ENCODE peak calls at places on chromosomes 11 and 22, in ten cellular contexts. Y is neural progenitor cell, M is B cell, U is fibroblast of mammary gland, N is gastrocnemius medialis, L is AG04450, Z is transverse colon, D is GM12864, W is AG10803, A is MCF 10A. B is an unnamed sample.

GRCh38 chr11:11476971-11477645 is 124.1 kb upstream of the CSNK2A3 start:
- DNase-seq in M (no peak), N (peak; percentile 48), Y (no peak), W (no peak), L (no peak), A (peak; percentile 44), D (no peak), Z (no peak), U (no peak), B (no peak)

GRCh38 chr22:44890416-44891292 is 119.2 kb downstream of the PHF21B start:
- DNase-seq in D (no peak), U (no peak), L (no peak), M (no peak), Y (no peak), A (no peak), W (no peak), Z (no peak), N (no peak), B (no peak)

GRCh38 chr11:26806209-26806608 is 84.3 kb upstream of the SLC5A12 start:
- DNase-seq in D (no peak), L (no peak), Z (no peak), M (no peak), N (no peak), Y (no peak), W (peak; percentile 82), A (peak; percentile 5), U (peak; percentile 84), B (no peak)

GRCh38 chr22:31943206-31943975 is 944 bp upstream of the YWHAH start:
- DNase-seq in M (peak; percentile 23), Y (no peak), L (no peak), A (no peak), U (no peak), D (no peak), N (no peak), W (no peak), Z (no peak), B (no peak)

GRCh38 chr11:68430801-68431200 is 29.8 kb upstream of the PPP6R3 start:
- DNase-seq in A (no peak), U (no peak), N (no peak), Z (peak; percentile 73), D (no peak), M (no peak), W (no peak), L (no peak), Y (no peak), B (no peak)

GRCh38 chr11:110818032-110818687 is 105.9 kb upstream of the ARHGAP20 start:
- DNase-seq in A (peak; percentile 74), N (no peak), L (no peak), U (peak; percentile 67), D (no peak), M (no peak), Y (no peak), Z (no peak), W (peak; percentile 25), B (peak; percentile 13)

GRCh38 chr22:20137671-20138416 is 6.2 kb downstream of the ZDHHC8 start:
- DNase-seq in U (no peak), N (no peak), M (no peak), W (no peak), D (no peak), Y (no peak), L (no peak), A (no peak), Z (no peak), B (no peak)

GRCh38 chr22:19968450-19968891 is 26.9 kb upstream of the TXNRD2 start:
- DNase-seq in W (no peak), L (no peak), U (no peak), D (no peak), A (no peak), Y (no peak), N (no peak), M (no peak), Z (no peak), B (no peak)

GRCh38 chr11:110086892-110087309 is 6.3 kb upstream of the ZC3H12C start:
- DNase-seq in D (no peak), A (peak; percentile 86), M (no peak), W (peak; percentile 72), N (no peak), L (peak; percentile 63), U (peak; percentile 92), Z (peak; percentile 37), Y (no peak), B (no peak)

GRCh38 chr11:11450744-11451362 is 97.8 kb upstream of the CSNK2A3 start:
- DNase-seq in M (no peak), N (no peak), L (peak; percentile 72), W (peak; percentile 3), Y (no peak), D (no peak), U (no peak), A (no peak), Z (no peak), B (peak; percentile 90)

GRCh38 chr22:33110562-33111163 is 52.5 kb upstream of the SYN3 start:
- DNase-seq in M (no peak), D (no peak), N (no peak), U (peak; percentile 19), Y (no peak), A (peak; percentile 40), Z (no peak), L (no peak), W (peak; percentile 6), B (no peak)

GRCh38 chr22:27673839-27674238 is 127.7 kb downstream of the MN1 start:
- DNase-seq in N (no peak), Z (no peak), L (no peak), W (no peak), U (no peak), A (no peak), M (no peak), Y (no peak), D (no peak), B (no peak)

GRCh38 chr22:27866136-27867091 is 52.6 kb downstream of the PITPNB start:
- DNase-seq in Y (no peak), Z (no peak), D (no peak), W (peak; percentile 89), M (no peak), A (peak; percentile 68), U (peak; percentile 91), N (peak; percentile 65), L (peak; percentile 94), B (peak; percentile 28)

GRCh38 chr11:91730071-91730470 is 494.5 kb upstream of the FAT3 start:
- DNase-seq in D (no peak), N (no peak), L (no peak), W (no peak), A (no peak), Z (no peak), U (no peak), Y (peak; percentile 43), M (no peak), B (no peak)

GRCh38 chr11:9787260-9787659 is 123.4 kb downstream of the SWAP70 start:
- DNase-seq in Y (no peak), U (no peak), M (no peak), D (no peak), W (peak; percentile 36), Z (no peak), N (no peak), A (no peak), L (no peak), B (no peak)

DNA sequence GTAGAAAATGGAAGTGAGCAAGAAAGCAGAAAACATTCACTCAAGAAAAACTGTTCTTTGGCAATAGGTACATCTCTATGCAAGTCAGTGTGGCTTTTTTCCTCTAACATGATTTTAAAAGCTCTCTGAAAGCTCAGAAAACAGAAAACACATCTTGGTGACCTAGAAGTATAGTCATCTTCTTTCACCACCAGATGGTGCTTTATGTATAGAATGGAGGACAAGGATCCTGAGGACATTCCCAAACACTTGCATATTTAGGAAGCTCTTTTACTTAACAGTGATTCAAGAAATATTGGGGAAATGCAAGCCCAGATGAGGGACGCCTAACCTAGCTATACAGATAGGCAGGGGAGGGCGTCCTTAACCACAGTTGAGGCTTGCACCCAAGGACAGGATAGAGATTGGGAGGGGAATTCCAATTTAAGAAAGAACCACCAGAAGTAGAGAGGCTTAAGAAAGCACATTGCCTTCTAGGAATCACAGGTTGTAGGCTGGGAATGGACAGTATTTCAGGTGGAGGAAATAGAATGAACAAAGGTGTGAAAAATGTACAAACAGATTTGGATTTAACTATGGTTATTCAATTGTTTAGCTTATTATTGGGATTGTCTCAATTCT is 13.8 kb upstream of the CCDC81 start:
- DNase-seq in A (peak; percentile 44), W (peak; percentile 61), Z (no peak), N (no peak), U (peak; percentile 68), D (no peak), M (no peak), L (peak; percentile 24), Y (peak; percentile 48), B (no peak)
- TF ChIP-seq CTCF in A (peak; percentile 28), W (peak; percentile 57), Z (no peak), N (no peak), U (peak; percentile 53), D (no peak), M (no peak), L (peak; percentile 62), Y (peak; percentile 55), B (no peak)

DNA sequence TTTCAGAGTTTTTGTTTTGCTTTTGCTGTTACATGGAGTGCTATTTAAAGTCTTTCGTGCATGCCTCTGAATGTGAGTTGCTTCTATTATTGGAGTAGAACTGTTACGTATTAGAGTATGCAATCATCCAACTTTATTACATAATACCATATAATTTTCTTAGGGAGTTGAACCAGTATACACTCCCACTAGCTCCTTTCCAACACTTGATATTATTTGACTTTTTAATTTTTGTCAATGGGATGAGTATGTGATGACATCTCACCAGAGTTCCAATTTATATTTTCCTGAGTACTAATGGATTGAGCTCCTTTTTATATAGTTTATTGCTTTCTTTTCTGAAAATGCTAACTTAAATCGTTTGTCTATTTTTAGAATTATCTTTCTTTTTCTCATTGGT is 90.9 kb downstream of the GRAMD1B start:
- DNase-seq in Z (no peak), U (no peak), L (no peak), D (no peak), Y (no peak), A (no peak), W (no peak), M (no peak), N (no peak), B (no peak)
- TF ChIP-seq CTCF in Z (no peak), U (no peak), L (no peak), D (no peak), Y (no peak), A (no peak), W (no peak), M (no peak), N (no peak), B (no peak)

GRCh38 chr11:132519226-132519860 is 1013.0 kb downstream of the OPCML start:
- DNase-seq in D (no peak), W (peak; percentile 85), M (no peak), U (no peak), N (no peak), L (no peak), Z (no peak), Y (no peak), A (no peak), B (no peak)
- TF ChIP-seq CTCF in D (no peak), W (no peak), M (no peak), U (no peak), N (no peak), L (no peak), Z (no peak), Y (no peak), A (no peak), B (no peak)

DNA sequence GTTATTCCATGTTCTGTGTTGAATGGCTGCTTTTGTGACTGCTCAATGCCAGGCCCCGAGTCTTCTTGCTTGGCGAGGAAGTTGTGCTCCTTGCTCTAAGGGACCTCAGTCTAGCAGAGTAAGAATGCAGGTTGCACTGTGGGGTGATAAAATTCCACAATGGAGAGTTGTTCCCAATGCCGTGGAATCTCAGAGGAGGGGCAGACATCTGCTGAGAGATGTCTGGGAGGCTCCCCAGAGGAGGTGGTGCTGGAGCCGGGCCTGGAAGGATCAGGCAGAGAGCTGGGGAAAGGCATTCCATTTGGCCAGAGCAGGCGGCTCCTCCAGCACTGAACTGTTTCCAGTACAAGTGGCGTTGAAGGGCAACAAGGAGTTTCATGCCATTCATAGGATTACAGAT is 55.2 kb downstream of the ST3GAL4 start:
- DNase-seq in L (no peak), Z (no peak), U (no peak), A (no peak), D (no peak), N (no peak), M (no peak), W (peak; percentile 75), Y (no peak), B (no peak)
- TF ChIP-seq CTCF in L (no peak), Z (no peak), U (no peak), A (no peak), D (no peak), N (no peak), M (no peak), W (no peak), Y (no peak), B (no peak)